ENCODE peak calls at places on chromosomes 11 and 22, in seven cellular contexts. One of them, this sample, is unnamed. For H3K4me1, the result is how much of the 10 kb centered on the place peaks cover.

GRCh38 chr22:27632451-27633295 is 168.9 kb downstream of the MN1 start:
- DNase-seq in GM12878: no peak
- DNase-seq in upper lobe of right lung: no peak
- DNase-seq in tibial nerve: no peak
- DNase-seq in left ventricle myocardium inferior: peak
- DNase-seq in Karpas-422: no peak
- DNase-seq in fibroblast of lung: no peak
- DNase-seq in this sample: no peak

GRCh38 chr22:41951898-41952474 is at the start of gene SMIM45:
- DNase-seq in GM12878: no peak
- DNase-seq in tibial nerve: no peak
- DNase-seq in left ventricle myocardium inferior: no peak
- DNase-seq in Karpas-422: peak
- DNase-seq in fibroblast of lung: no peak
- DNase-seq in upper lobe of right lung: no peak
- DNase-seq in this sample: no peak

GRCh38 chr11:58059011-58059358 is 28.2 kb downstream of the OR6Q1 start:
- DNase-seq in left ventricle myocardium inferior: no peak
- DNase-seq in Karpas-422: no peak
- DNase-seq in GM12878: no peak
- DNase-seq in tibial nerve: no peak
- DNase-seq in upper lobe of right lung: no peak
- DNase-seq in fibroblast of lung: peak
- DNase-seq in this sample: peak

GRCh38 chr11:128890543-128891409 is at the start of gene KCNJ5:
- DNase-seq in upper lobe of right lung: peak
- DNase-seq in GM12878: no peak
- DNase-seq in tibial nerve: no peak
- DNase-seq in left ventricle myocardium inferior: peak
- DNase-seq in fibroblast of lung: no peak
- DNase-seq in Karpas-422: no peak
- DNase-seq in this sample: no peak

GRCh38 chr11:36349345-36350136 is 53.5 kb downstream of the PRR5L start:
- DNase-seq in Karpas-422: no peak
- DNase-seq in GM12878: no peak
- DNase-seq in left ventricle myocardium inferior: no peak
- DNase-seq in upper lobe of right lung: no peak
- DNase-seq in fibroblast of lung: no peak
- DNase-seq in tibial nerve: no peak
- DNase-seq in this sample: peak

GRCh38 chr11:73365352-73366264 is 10.6 kb upstream of the RELT start:
- DNase-seq in Karpas-422: no peak
- DNase-seq in GM12878: no peak
- DNase-seq in fibroblast of lung: no peak
- DNase-seq in upper lobe of right lung: no peak
- DNase-seq in tibial nerve: no peak
- DNase-seq in left ventricle myocardium inferior: no peak
- DNase-seq in this sample: no peak

GRCh38 chr11:70467196-70468085 is 69.1 kb downstream of the CTTN start:
- DNase-seq in fibroblast of lung: peak
- DNase-seq in GM12878: peak
- DNase-seq in upper lobe of right lung: peak
- DNase-seq in Karpas-422: peak
- DNase-seq in tibial nerve: peak
- DNase-seq in left ventricle myocardium inferior: peak
- DNase-seq in this sample: no peak

GRCh38 chr22:38310518-38311330 is 6.5 kb downstream of the CSNK1E start:
- DNase-seq in left ventricle myocardium inferior: no peak
- DNase-seq in fibroblast of lung: no peak
- DNase-seq in upper lobe of right lung: no peak
- DNase-seq in Karpas-422: no peak
- DNase-seq in tibial nerve: no peak
- DNase-seq in GM12878: no peak
- DNase-seq in this sample: no peak

GRCh38 chr11:116366980-116367640 is 405.7 kb downstream of the BUD13 start:
- DNase-seq in fibroblast of lung: no peak
- DNase-seq in upper lobe of right lung: no peak
- DNase-seq in tibial nerve: no peak
- DNase-seq in Karpas-422: no peak
- DNase-seq in GM12878: no peak
- DNase-seq in left ventricle myocardium inferior: no peak
- DNase-seq in this sample: no peak

GRCh38 chr22:50702261-50702671 is 29.6 kb downstream of the SHANK3 start:
- DNase-seq in left ventricle myocardium inferior: no peak
- DNase-seq in fibroblast of lung: no peak
- DNase-seq in GM12878: no peak
- DNase-seq in tibial nerve: no peak
- DNase-seq in Karpas-422: no peak
- DNase-seq in upper lobe of right lung: peak
- DNase-seq in this sample: no peak

GRCh38 chr22:19105456-19105855 is 16.8 kb downstream of the DGCR2 start:
- DNase-seq in tibial nerve: no peak
- DNase-seq in upper lobe of right lung: peak
- DNase-seq in Karpas-422: no peak
- DNase-seq in GM12878: no peak
- DNase-seq in left ventricle myocardium inferior: no peak
- DNase-seq in fibroblast of lung: no peak
- DNase-seq in this sample: no peak

GRCh38 chr11:7593476-7593875 is 79.7 kb downstream of the PPFIBP2 start:
- DNase-seq in GM12878: no peak
- DNase-seq in upper lobe of right lung: no peak
- DNase-seq in Karpas-422: no peak
- DNase-seq in left ventricle myocardium inferior: no peak
- DNase-seq in fibroblast of lung: no peak
- DNase-seq in tibial nerve: no peak
- DNase-seq in this sample: no peak

GRCh38 chr22:17939011-17939410 is 85.3 kb downstream of the MICAL3 start:
- DNase-seq in left ventricle myocardium inferior: no peak
- DNase-seq in Karpas-422: no peak
- DNase-seq in upper lobe of right lung: no peak
- DNase-seq in fibroblast of lung: no peak
- DNase-seq in GM12878: no peak
- DNase-seq in tibial nerve: no peak
- DNase-seq in this sample: no peak

GRCh38 chr22:49658902-49659280 is 168.8 kb downstream of the BRD1 start:
- DNase-seq in Karpas-422: no peak
- DNase-seq in upper lobe of right lung: peak
- DNase-seq in GM12878: no peak
- DNase-seq in tibial nerve: no peak
- DNase-seq in fibroblast of lung: no peak
- DNase-seq in left ventricle myocardium inferior: no peak
- DNase-seq in this sample: no peak

GRCh38 chr22:49659924-49660315 is 167.8 kb downstream of the BRD1 start:
- DNase-seq in Karpas-422: no peak
- DNase-seq in fibroblast of lung: no peak
- DNase-seq in tibial nerve: no peak
- DNase-seq in upper lobe of right lung: peak
- DNase-seq in left ventricle myocardium inferior: no peak
- DNase-seq in GM12878: no peak
- DNase-seq in this sample: no peak

GRCh38 chr22:49660794-49661781 is 166.6 kb downstream of the BRD1 start:
- DNase-seq in fibroblast of lung: no peak
- DNase-seq in tibial nerve: no peak
- DNase-seq in upper lobe of right lung: peak
- DNase-seq in Karpas-422: peak
- DNase-seq in left ventricle myocardium inferior: no peak
- DNase-seq in GM12878: no peak
- DNase-seq in this sample: no peak

GRCh38 chr22:49659281-49659923 is 168.3 kb downstream of the BRD1 start:
- DNase-seq in GM12878: no peak
- DNase-seq in fibroblast of lung: no peak
- DNase-seq in tibial nerve: no peak
- DNase-seq in left ventricle myocardium inferior: no peak
- DNase-seq in Karpas-422: no peak
- DNase-seq in upper lobe of right lung: peak
- DNase-seq in this sample: no peak

GRCh38 chr22:49660321-49660720 is 167.4 kb downstream of the BRD1 start:
- DNase-seq in tibial nerve: no peak
- DNase-seq in left ventricle myocardium inferior: no peak
- DNase-seq in Karpas-422: no peak
- DNase-seq in upper lobe of right lung: peak
- DNase-seq in GM12878: no peak
- DNase-seq in fibroblast of lung: no peak
- DNase-seq in this sample: no peak
- H3K4me1 ChIP-seq in tibial nerve: under half
- H3K4me1 ChIP-seq in left ventricle myocardium inferior: under half
- H3K4me1 ChIP-seq in Karpas-422: under half
- H3K4me1 ChIP-seq in upper lobe of right lung: under half
- H3K4me1 ChIP-seq in GM12878: under half
- H3K4me1 ChIP-seq in fibroblast of lung: under half
- H3K4me1 ChIP-seq in this sample: under half

DNA sequence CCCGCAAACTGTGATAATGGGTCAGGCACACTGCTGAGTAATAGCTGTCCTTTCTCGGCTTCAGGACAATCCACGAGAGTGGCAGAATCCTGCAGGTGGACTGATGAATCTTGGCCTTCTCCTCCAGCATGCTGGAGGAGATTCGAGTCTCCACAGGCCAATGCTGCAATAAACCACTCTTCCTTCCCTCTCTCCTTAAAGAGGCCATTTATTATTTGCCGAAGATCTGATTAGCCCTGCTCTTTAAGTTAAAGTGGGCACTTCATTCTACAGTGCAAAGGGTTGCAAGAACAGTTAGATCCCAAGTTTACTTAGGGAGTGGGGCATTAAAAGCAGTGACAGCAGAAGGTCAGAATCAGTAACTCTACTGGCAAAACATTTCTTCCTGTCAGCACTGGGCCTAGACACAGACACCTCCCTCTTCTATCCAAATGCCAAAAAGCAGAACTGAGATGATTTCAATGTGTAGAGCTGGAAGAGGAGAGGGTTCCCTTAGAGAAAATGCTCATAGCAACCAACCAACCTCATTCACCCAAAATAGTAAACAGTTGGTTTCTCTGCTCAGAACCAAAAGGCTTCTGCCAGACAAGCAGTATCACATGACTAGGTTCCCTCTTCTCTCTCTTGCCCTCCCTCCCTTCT is 121.7 kb downstream of the SGSM3 start:
- DNase-seq in Karpas-422: peak
- DNase-seq in left ventricle myocardium inferior: no peak
- DNase-seq in fibroblast of lung: peak
- DNase-seq in tibial nerve: no peak
- DNase-seq in GM12878: peak
- DNase-seq in upper lobe of right lung: no peak
- DNase-seq in this sample: no peak
- H3K4me1 ChIP-seq in Karpas-422: half or more
- H3K4me1 ChIP-seq in left ventricle myocardium inferior: half or more
- H3K4me1 ChIP-seq in fibroblast of lung: under half
- H3K4me1 ChIP-seq in tibial nerve: under half
- H3K4me1 ChIP-seq in GM12878: under half
- H3K4me1 ChIP-seq in upper lobe of right lung: under half
- H3K4me1 ChIP-seq in this sample: under half

GRCh38 chr11:12784987-12785386 is 110.8 kb downstream of the TEAD1 start:
- DNase-seq in GM12878: no peak
- DNase-seq in Karpas-422: no peak
- DNase-seq in tibial nerve: no peak
- DNase-seq in left ventricle myocardium inferior: peak
- DNase-seq in upper lobe of right lung: no peak
- DNase-seq in fibroblast of lung: no peak
- DNase-seq in this sample: no peak

GRCh38 chr11:12786450-12786849 is 112.2 kb downstream of the TEAD1 start:
- DNase-seq in left ventricle myocardium inferior: no peak
- DNase-seq in Karpas-422: no peak
- DNase-seq in fibroblast of lung: no peak
- DNase-seq in tibial nerve: no peak
- DNase-seq in GM12878: no peak
- DNase-seq in upper lobe of right lung: no peak
- DNase-seq in this sample: no peak

GRCh38 chr11:12784445-12784844 is 110.2 kb downstream of the TEAD1 start:
- DNase-seq in tibial nerve: no peak
- DNase-seq in Karpas-422: no peak
- DNase-seq in fibroblast of lung: no peak
- DNase-seq in upper lobe of right lung: no peak
- DNase-seq in left ventricle myocardium inferior: no peak
- DNase-seq in GM12878: no peak
- DNase-seq in this sample: no peak

GRCh38 chr11:12786891-12787290 is 112.7 kb downstream of the TEAD1 start:
- DNase-seq in left ventricle myocardium inferior: no peak
- DNase-seq in Karpas-422: no peak
- DNase-seq in fibroblast of lung: no peak
- DNase-seq in GM12878: no peak
- DNase-seq in tibial nerve: no peak
- DNase-seq in upper lobe of right lung: no peak
- DNase-seq in this sample: no peak

GRCh38 chr11:12785901-12786300 is 111.7 kb downstream of the TEAD1 start:
- DNase-seq in tibial nerve: no peak
- DNase-seq in Karpas-422: no peak
- DNase-seq in upper lobe of right lung: no peak
- DNase-seq in left ventricle myocardium inferior: no peak
- DNase-seq in GM12878: no peak
- DNase-seq in fibroblast of lung: no peak
- DNase-seq in this sample: no peak
- H3K4me1 ChIP-seq in tibial nerve: under half
- H3K4me1 ChIP-seq in Karpas-422: under half
- H3K4me1 ChIP-seq in upper lobe of right lung: under half
- H3K4me1 ChIP-seq in left ventricle myocardium inferior: under half
- H3K4me1 ChIP-seq in GM12878: under half
- H3K4me1 ChIP-seq in fibroblast of lung: under half
- H3K4me1 ChIP-seq in this sample: under half

DNA sequence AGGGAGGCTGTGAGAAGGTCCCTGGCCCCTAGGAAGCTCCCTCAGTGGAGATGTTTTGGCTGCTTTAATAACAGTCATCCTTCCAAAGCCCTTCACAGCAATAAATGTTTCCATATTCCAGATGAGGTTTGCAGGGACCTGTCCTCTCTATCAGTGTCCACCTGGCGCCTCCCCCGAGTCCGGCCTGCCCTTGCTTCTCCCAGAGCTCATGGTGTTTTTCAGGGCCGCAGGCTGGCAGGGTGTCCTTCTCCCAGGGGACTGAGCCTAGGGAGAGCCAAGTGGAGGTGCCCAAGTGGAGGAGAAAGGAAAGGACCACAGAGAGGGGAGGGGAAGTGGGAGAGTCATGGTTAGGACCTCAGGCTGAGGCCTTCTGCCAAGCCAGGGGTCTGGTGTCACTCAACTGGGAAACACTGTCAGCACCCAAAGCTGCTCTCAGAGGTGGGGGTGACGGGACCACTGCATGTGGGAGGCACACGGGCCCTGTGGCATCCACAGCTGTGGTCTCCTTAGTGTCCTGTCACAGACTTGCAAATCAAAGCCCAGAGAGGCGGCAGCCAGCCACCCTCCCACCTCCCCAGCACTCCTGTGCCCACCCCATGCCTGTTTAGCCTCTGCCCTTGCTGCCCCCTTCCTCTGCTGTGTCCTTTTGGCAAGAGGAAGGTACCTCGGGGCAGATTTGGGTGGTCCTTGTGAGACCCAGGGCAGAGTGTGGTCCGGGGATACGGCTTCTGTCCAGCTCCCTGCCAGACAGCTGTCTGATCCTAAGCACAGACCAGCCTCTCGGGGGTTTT is 6.4 kb downstream of the DERL3 start:
- DNase-seq in GM12878: no peak
- DNase-seq in fibroblast of lung: no peak
- DNase-seq in Karpas-422: no peak
- DNase-seq in upper lobe of right lung: peak
- DNase-seq in left ventricle myocardium inferior: no peak
- DNase-seq in tibial nerve: no peak
- DNase-seq in this sample: no peak
- H3K4me1 ChIP-seq in GM12878: under half
- H3K4me1 ChIP-seq in fibroblast of lung: under half
- H3K4me1 ChIP-seq in Karpas-422: half or more
- H3K4me1 ChIP-seq in upper lobe of right lung: under half
- H3K4me1 ChIP-seq in left ventricle myocardium inferior: half or more
- H3K4me1 ChIP-seq in tibial nerve: under half
- H3K4me1 ChIP-seq in this sample: half or more

GRCh38 chr11:17831228-17831627 is 96.6 kb downstream of the KCNC1 start:
- DNase-seq in Karpas-422: no peak
- DNase-seq in GM12878: no peak
- DNase-seq in left ventricle myocardium inferior: no peak
- DNase-seq in fibroblast of lung: no peak
- DNase-seq in tibial nerve: no peak
- DNase-seq in upper lobe of right lung: no peak
- DNase-seq in this sample: no peak
- H3K4me1 ChIP-seq in Karpas-422: under half
- H3K4me1 ChIP-seq in GM12878: under half
- H3K4me1 ChIP-seq in left ventricle myocardium inferior: under half
- H3K4me1 ChIP-seq in fibroblast of lung: under half
- H3K4me1 ChIP-seq in tibial nerve: under half
- H3K4me1 ChIP-seq in upper lobe of right lung: under half
- H3K4me1 ChIP-seq in this sample: under half

This sample was measured in esophagus muscularis mucosa.